ENCODE peak calls at places on chromosomes 16 and 17, in five cellular contexts. N is GM23338, G is HCT116, B is neural progenitor cell, E is PC-3. Z is an unnamed sample.
A peak's percentile ranks its signal among the peaks of the same experiment; 100 is the strongest.

GRCh38 chr16:84643677-84644076 is 4.6 kb upstream of the KLHL36 start:
- DNase-seq in B (no peak), E (no peak), N (no peak), G (no peak), Z (peak; percentile 89)

GRCh38 chr17:27520571-27521185 is 64.4 kb downstream of the KSR1 start:
- DNase-seq in G (no peak), E (no peak), B (peak; percentile 59), N (no peak), Z (no peak)

GRCh38 chr17:53490447-53490968 is 332.2 kb upstream of the KIF2B start:
- DNase-seq in B (no peak), N (no peak), E (no peak), G (no peak), Z (no peak)

GRCh38 chr17:37844158-37844976 is 79.8 kb upstream of the TBC1D3K start:
- DNase-seq in B (peak; percentile 85), E (peak; percentile 55), G (peak; percentile 48), N (peak; percentile 87), Z (peak; percentile 49)

GRCh38 chr17:40432864-40433528 is 10.3 kb upstream of the IGFBP4 start:
- DNase-seq in E (no peak), N (no peak), G (no peak), B (no peak), Z (no peak)

GRCh38 chr16:50550035-50550434 is 1.8 kb downstream of the NKD1 start:
- DNase-seq in G (no peak), E (no peak), B (no peak), N (no peak), Z (no peak)

GRCh38 chr17:64016248-64016784 is 4.1 kb downstream of the ICAM2 start:
- DNase-seq in N (no peak), E (no peak), G (no peak), B (no peak), Z (peak; percentile 49)

GRCh38 chr17:79793924-79794304 is 3.0 kb downstream of the CBX8 start:
- DNase-seq in B (peak; percentile 79), E (no peak), N (peak; percentile 85), G (peak; percentile 26), Z (no peak)

GRCh38 chr16:11675561-11676511 is 7.6 kb downstream of the SNN start:
- DNase-seq in B (no peak), N (peak; percentile 40), E (no peak), G (peak; percentile 72), Z (no peak)

GRCh38 chr17:35313875-35314409 is 59.5 kb downstream of the SLFN11 start:
- DNase-seq in N (peak; percentile 37), B (no peak), G (no peak), E (no peak), Z (no peak)

GRCh38 chr17:79235808-79236207 is 161.2 kb downstream of the ENGASE start:
- DNase-seq in N (no peak), G (no peak), B (no peak), E (no peak), Z (no peak)

GRCh38 chr17:46056800-46057304 is 57.8 kb downstream of the STH start:
- DNase-seq in G (peak; percentile 45), B (no peak), E (peak; percentile 83), N (peak; percentile 53), Z (no peak)

GRCh38 chr16:4828567-4829320 is 18.3 kb downstream of the GLYR1 start:
- DNase-seq in G (no peak), N (no peak), B (no peak), E (no peak), Z (no peak)

GRCh38 chr16:81495321-81496234 is 51.0 kb downstream of the CMIP start:
- DNase-seq in B (no peak), E (no peak), N (no peak), G (no peak), Z (no peak)

GRCh38 chr16:25107466-25107792 is 4.1 kb upstream of the LCMT1 start:
- DNase-seq in E (no peak), N (no peak), B (no peak), G (no peak), Z (no peak)

GRCh38 chr17:72890711-72891110 is 201.8 kb downstream of the SLC39A11 start:
- DNase-seq in N (no peak), G (no peak), E (peak; percentile 76), B (no peak), Z (no peak)

GRCh38 chr17:41976142-41976768 is 9.7 kb downstream of the CNP start:
- DNase-seq in E (no peak), B (no peak), G (no peak), N (no peak), Z (no peak)

GRCh38 chr17:43702636-43703035 is 40.9 kb upstream of the MEOX1 start:
- DNase-seq in E (no peak), N (peak; percentile 83), B (no peak), G (no peak), Z (peak; percentile 29)

GRCh38 chr17:35735036-35735805 is 3.8 kb downstream of the RASL10B start:
- DNase-seq in G (no peak), E (no peak), B (no peak), N (no peak), Z (no peak)

GRCh38 chr17:29149431-29150064 is 30.6 kb downstream of the MYO18A start:
- DNase-seq in N (no peak), B (no peak), E (no peak), G (no peak), Z (peak; percentile 47)

GRCh38 chr16:81939164-81940067 is 71.9 kb downstream of the SDR42E1 start:
- DNase-seq in G (no peak), E (no peak), N (peak; percentile 77), B (peak; percentile 57), Z (no peak)

GRCh38 chr16:46974352-46974751 is 878 bp upstream of the DNAJA2 start:
- DNase-seq in N (peak; percentile 17), G (no peak), B (peak; percentile 13), E (no peak), Z (peak; percentile 70)

GRCh38 chr16:26027060-26027459 is 335.3 kb downstream of the HS3ST4 start:
- DNase-seq in E (no peak), N (no peak), B (no peak), G (no peak), Z (no peak)

GRCh38 chr17:2405247-2405926 is 4.5 kb upstream of the MNT start:
- DNase-seq in E (peak; percentile 87), N (no peak), B (peak; percentile 1), G (no peak), Z (no peak)

GRCh38 chr17:45230787-45231480 is 9.2 kb downstream of the FMNL1 start:
- DNase-seq in B (no peak), E (peak; percentile 66), G (no peak), N (no peak), Z (no peak)

GRCh38 chr17:3796822-3797170 is 4.2 kb downstream of the ITGAE start:
- DNase-seq in N (no peak), E (no peak), B (no peak), G (no peak), Z (no peak)

GRCh38 chr16:57513371-57514102 is 22.8 kb downstream of the CCDC102A start:
- DNase-seq in G (no peak), B (no peak), N (no peak), E (no peak), Z (no peak)

GRCh38 chr16:54062361-54063346 is 223.9 kb downstream of the IRX3 start:
- DNase-seq in E (no peak), N (peak; percentile 83), G (no peak), B (peak; percentile 37), Z (no peak)

DNA sequence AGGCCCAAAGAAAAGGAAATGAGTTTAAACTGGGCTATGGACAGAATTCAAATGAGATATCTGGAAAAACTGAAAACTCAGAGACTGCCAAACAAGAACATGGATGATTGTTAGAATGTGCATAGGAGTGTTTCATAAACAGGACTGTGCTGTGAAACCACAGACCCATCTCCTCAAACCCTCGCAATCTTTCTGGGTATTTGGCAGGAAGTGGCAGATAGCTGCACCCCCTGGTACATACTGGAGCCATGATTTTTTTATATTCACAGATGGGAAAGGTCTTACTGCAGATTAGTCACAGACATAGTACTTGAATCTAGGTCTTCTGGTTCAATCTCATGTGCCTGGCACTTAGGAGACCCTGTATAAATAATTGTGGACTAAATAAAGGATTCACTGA is 145.0 kb downstream of the CCDC182 start:
- DNase-seq in E (no peak), B (no peak), G (no peak), N (no peak), Z (peak; percentile 28)
- TF ChIP-seq EZH2phosphoT487 in E (no peak), B (no peak), G (no peak), N (no peak), Z (no peak)

DNA sequence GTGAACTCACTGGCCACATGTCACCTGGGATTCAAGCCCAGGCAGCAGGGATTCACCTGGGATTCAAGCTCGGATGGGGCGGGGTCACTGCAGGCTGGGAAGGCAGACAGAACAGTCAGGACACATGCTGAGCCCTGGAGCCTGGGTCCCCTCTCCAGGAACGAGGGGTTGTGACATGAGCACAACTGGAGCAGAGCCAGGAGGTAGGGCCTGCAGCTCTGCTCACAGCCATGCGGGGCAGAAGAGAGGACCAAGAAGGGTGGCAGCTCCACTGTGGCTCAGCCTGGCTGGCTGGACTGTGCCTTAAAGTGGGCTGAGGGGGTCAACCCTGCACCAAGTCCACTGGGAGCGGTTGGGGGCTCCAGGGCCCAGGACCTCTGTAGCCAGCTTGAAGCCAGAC is 150.1 kb downstream of the RAB11FIP4 start:
- DNase-seq in G (no peak), N (peak; percentile 45), E (no peak), B (no peak), Z (peak; percentile 62)
- TF ChIP-seq CTCF in G (peak; percentile 33), N (no peak), E (no peak), B (no peak), Z (peak; percentile 55)

DNA sequence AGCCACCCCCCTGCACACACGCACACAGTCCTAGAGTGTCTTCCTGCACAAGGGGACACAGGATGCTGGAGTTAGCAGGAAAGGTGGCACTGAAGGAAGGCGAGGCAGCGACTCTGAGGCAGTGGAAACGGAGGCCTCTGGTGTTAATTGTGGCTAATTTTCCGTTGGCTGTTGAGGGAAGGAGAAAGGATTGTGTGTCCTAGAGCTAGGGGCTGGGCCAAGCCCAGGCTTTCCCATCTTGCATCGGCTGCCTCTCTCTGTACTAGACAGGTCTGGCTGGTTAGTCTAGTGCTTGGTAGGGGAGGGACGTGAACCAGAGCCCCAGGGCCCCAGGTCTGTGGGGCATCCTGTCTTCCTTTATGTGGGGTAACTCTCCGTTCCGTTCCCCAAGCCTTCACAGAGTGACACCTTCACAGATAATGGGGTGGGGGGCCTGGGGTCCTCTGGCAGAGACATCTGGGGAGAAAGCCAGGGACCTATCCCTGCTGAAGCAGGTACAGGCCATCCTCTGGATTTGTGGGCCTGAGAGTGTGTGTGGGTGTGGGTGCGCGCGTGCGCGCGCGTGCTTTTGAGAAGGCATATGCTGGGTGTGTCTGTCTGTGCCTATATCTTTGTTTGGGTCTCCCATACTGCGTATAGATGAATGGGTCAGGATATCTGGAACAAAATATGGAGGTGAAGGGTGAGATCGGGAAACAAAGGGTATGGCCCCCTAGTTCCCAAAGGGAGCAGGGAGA is at the start of gene CHD3:
- DNase-seq in B (peak; percentile 31), E (peak; percentile 71), G (no peak), N (peak; percentile 23), Z (no peak)
- H2AFZ ChIP-seq in B (no peak within 1 kb of the TSS), E (peak within 1 kb of the TSS; percentile 66), G (no peak within 1 kb of the TSS), N (peak within 1 kb of the TSS; percentile 99), Z (peak within 1 kb of the TSS; percentile 19)

GRCh38 chr17:51322390-51323029 is 62.2 kb downstream of the UTP18 start:
- DNase-seq in E (peak; percentile 66), G (peak; percentile 61), B (peak; percentile 70), N (peak; percentile 88), Z (peak; percentile 65)
- TF ChIP-seq EZH2phosphoT487 in E (no peak), G (no peak), B (no peak), N (no peak), Z (no peak)

Z was measured in OCI-LY7.